ENCODE peak calls at places on chromosomes 2 and 18, in six cellular contexts. I, B, P, N, M and Q are unnamed samples.

GRCh38 chr2:38554973-38555595 is 47.6 kb downstream of the HNRNPLL start:
- DNase-seq in B (no peak), P (no peak), I (peak), N (no peak), M (no peak), Q (peak)

GRCh38 chr2:23545391-23545790 is 160.4 kb downstream of the KLHL29 start:
- DNase-seq in I (no peak), B (no peak), N (no peak), P (no peak), M (no peak), Q (peak)

GRCh38 chr2:169069341-169069740 is at the start of gene DHRS9:
- DNase-seq in N (peak), B (no peak), M (no peak), P (peak), I (no peak), Q (peak)

GRCh38 chr2:62415019-62415431 is 91.0 kb downstream of the TMEM17 start:
- DNase-seq in N (no peak), P (no peak), M (no peak), I (peak), B (no peak), Q (no peak)

GRCh38 chr18:76265375-76266225 is 229.4 kb downstream of the ZNF516 start:
- DNase-seq in N (no peak), M (peak), P (no peak), I (no peak), B (peak), Q (peak)

GRCh38 chr18:77114564-77115391 is 17.8 kb downstream of the MBP start:
- DNase-seq in M (peak), I (no peak), N (peak), P (peak), B (peak), Q (peak)

GRCh38 chr18:79503891-79504475 is 108.3 kb downstream of the NFATC1 start:
- DNase-seq in B (no peak), I (no peak), P (no peak), M (no peak), N (no peak), Q (no peak)

GRCh38 chr2:58207189-58207588 is 33.9 kb downstream of the FANCL start:
- DNase-seq in B (no peak), N (no peak), P (no peak), M (no peak), I (no peak), Q (no peak)

GRCh38 chr2:226652388-226652787 is 147.2 kb downstream of the IRS1 start:
- DNase-seq in P (peak), B (peak), M (no peak), I (peak), N (no peak), Q (peak)

GRCh38 chr18:31302991-31303390 is 15.0 kb upstream of the DSG1 start:
- DNase-seq in P (peak), N (no peak), I (no peak), M (no peak), B (no peak), Q (peak)

GRCh38 chr2:128228894-128229293 is 89.8 kb downstream of the HS6ST1 start:
- DNase-seq in I (no peak), N (no peak), M (no peak), B (no peak), P (no peak), Q (no peak)

GRCh38 chr18:2173464-2173863 is 397.8 kb downstream of the METTL4 start:
- DNase-seq in I (no peak), M (no peak), P (peak), N (no peak), B (peak), Q (peak)

GRCh38 chr2:206958236-206958635 is 18.9 kb downstream of the CPO start:
- DNase-seq in N (no peak), B (no peak), M (no peak), P (no peak), I (no peak), Q (no peak)

GRCh38 chr18:80254971-80255500 is 7.7 kb upstream of the PARD6G start:
- DNase-seq in N (no peak), I (no peak), P (no peak), B (no peak), M (no peak), Q (no peak)

GRCh38 chr2:107936427-107937359 is 49.6 kb upstream of the SLC5A7 start:
- DNase-seq in M (no peak), I (peak), P (no peak), N (no peak), B (no peak), Q (no peak)

DNA sequence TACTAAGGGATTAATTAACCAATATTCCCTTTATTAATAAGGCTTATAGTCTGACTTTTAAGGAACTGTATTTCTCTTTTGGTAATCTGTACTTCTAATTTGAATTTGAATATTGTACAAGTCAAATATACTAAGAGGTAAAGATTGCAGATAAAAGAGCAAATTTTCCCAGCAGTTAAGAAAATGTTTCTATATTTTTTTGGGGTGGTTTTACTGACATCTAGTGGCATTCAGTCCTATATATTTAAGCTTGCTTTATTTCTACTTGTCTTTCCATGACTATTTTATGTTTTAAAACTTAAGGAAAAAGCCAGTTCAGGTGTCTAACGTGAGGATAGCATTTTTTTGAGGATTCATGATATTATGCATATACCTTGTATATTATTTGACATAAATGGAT is 41.6 kb downstream of the TDRD15 start:
- DNase-seq in N (no peak), B (no peak), P (no peak), I (no peak), M (no peak), Q (peak)
- TF ChIP-seq CTCF in N (no peak), B (no peak), P (no peak), I (no peak), M (peak), Q (peak)

GRCh38 chr18:63907649-63908048 is at the start of gene SERPINB10:
- DNase-seq in P (no peak), N (no peak), B (no peak), M (no peak), I (peak), Q (peak)
- H3K4me3 ChIP-seq in P (no peak), N (no peak), B (no peak), M (no peak), I (peak), Q (no peak)

DNA sequence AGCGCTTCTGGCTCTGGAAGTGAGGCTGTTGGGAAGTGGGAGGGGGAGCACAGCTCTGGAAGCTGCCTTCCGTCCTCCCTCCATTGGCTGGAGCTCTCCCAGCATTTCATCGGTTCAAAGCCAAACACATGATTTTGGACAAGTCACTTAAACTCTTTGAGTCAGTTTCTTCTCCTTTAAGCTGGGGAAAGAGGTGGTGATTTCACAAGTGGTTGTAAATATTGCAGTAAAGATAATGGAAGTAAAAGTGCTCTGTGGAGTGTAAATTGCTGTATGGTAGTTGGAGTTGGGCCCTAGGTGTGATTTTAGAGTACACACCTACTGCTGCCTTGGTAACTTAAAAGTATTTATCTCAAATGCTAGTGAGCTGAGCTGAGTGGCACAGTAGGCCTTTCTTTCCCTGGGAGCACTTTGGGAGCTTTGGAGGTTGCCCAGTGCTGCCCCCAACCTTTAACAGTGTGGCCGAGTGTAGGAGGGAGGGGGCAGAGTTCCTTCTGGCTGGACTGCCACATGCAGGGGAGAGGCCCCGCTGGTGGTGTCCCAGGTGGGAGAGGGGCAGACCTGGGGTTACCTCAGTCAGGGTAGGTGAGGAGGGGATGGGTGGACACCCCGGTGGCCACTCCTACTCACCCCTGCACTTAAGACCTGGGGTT is 54.7 kb downstream of the ASAP2 start:
- DNase-seq in N (no peak), P (peak), I (no peak), M (no peak), B (no peak), Q (peak)
- TF ChIP-seq CTCF in N (no peak), P (no peak), I (no peak), M (no peak), B (no peak), Q (peak)

GRCh38 chr2:102597788-102598187 is 21.6 kb upstream of the SLC9A2 start:
- DNase-seq in M (no peak), P (no peak), I (no peak), N (no peak), B (no peak), Q (no peak)

GRCh38 chr2:102591646-102592045 is 27.7 kb upstream of the SLC9A2 start:
- DNase-seq in N (no peak), B (no peak), M (no peak), I (no peak), P (no peak), Q (no peak)

GRCh38 chr2:102589444-102589843 is 29.9 kb upstream of the SLC9A2 start:
- DNase-seq in I (no peak), B (no peak), N (no peak), P (no peak), M (no peak), Q (no peak)

GRCh38 chr2:102592601-102593000 is 26.8 kb upstream of the SLC9A2 start:
- DNase-seq in M (no peak), I (peak), B (no peak), P (no peak), N (peak), Q (peak)

GRCh38 chr2:102593516-102593915 is 25.8 kb upstream of the SLC9A2 start:
- DNase-seq in P (no peak), M (no peak), B (no peak), N (no peak), I (no peak), Q (no peak)
- H3K4me3 ChIP-seq in P (no peak), M (no peak), B (no peak), N (no peak), I (no peak), Q (no peak)

GRCh38 chr2:183838295-183838694 is 714.1 kb downstream of the NUP35 start:
- DNase-seq in I (no peak), N (no peak), M (no peak), P (no peak), B (no peak), Q (no peak)

GRCh38 chr2:183837157-183837556 is 712.9 kb downstream of the NUP35 start:
- DNase-seq in P (no peak), B (no peak), I (no peak), N (no peak), M (no peak), Q (no peak)

GRCh38 chr2:183840061-183840584 is 715.9 kb downstream of the NUP35 start:
- DNase-seq in M (no peak), P (no peak), N (no peak), B (no peak), I (no peak), Q (no peak)
- TF ChIP-seq CTCF in M (no peak), P (no peak), N (no peak), B (no peak), I (no peak), Q (no peak)

DNA sequence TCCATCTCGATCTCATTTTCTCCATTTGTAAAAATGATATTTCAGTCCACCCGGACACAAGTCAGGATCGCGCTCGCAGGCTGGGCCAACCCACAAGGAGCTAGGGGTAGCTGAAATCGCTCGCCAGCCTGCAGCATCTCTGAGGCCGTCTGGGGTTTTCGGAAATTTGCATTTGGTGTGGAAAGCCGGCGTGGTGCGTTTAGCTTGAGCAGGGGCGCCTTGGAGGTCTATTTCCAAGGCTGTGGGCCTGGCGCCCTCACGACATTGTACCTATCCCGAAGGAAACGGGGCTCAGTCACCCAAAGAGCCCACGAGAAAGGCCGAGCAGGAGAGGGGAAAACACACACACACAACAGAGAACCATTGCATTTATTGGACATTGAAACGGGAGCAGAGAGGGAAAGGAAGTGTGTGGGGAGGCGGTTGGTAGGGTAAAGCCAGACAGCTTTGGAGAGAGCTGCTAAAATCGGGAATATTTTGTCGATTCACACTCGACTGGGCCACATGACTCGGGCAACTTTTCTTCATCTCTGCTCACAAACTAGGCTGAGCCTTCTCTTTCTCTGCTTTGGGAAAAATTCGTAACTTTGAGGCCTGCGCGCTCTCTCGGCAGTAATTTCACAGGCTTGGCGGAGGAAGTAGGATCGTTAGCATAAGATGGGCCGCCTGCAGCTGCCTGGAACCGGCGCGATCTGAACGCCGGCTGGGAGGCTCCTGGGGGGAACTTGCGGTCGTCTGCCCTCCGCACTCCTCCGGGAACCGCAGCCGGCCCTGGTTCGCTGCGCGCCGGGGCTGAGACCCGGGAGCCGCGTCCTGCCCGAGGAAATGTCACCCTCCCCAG is 1.1 kb upstream of the HOXD8 start:
- DNase-seq in P (no peak), B (no peak), I (no peak), M (no peak), N (no peak), Q (no peak)
- H3K4me3 ChIP-seq in P (no peak), B (peak), I (no peak), M (no peak), N (peak), Q (no peak)

GRCh38 chr18:13746636-13747035 is 20.2 kb downstream of the RNMT start:
- DNase-seq in M (no peak), P (no peak), I (no peak), B (no peak), N (no peak), Q (no peak)
- TF ChIP-seq CTCF in M (no peak), P (no peak), I (no peak), B (no peak), N (no peak), Q (no peak)